ENCODE peak calls at places on chromosomes 7 and 10, in nine cellular contexts. One of them, this sample, is unnamed.

GRCh38 chr7:103487419-103487818 is 41.4 kb upstream of the SLC26A5 start:
- DNase-seq in fibroblast of lung: no peak
- DNase-seq in effector memory CD4-positive, alpha-beta T cell: no peak
- DNase-seq in ovary: no peak
- DNase-seq in stomach: no peak
- DNase-seq in mammary epithelial cell: no peak
- DNase-seq in GM23338: no peak
- DNase-seq in IMR-90: no peak
- DNase-seq in thyroid gland: no peak
- DNase-seq in this sample: no peak

GRCh38 chr7:6385909-6386560 is 61.7 kb downstream of the DAGLB start:
- DNase-seq in mammary epithelial cell: no peak
- DNase-seq in GM23338: no peak
- DNase-seq in fibroblast of lung: no peak
- DNase-seq in thyroid gland: no peak
- DNase-seq in ovary: no peak
- DNase-seq in effector memory CD4-positive, alpha-beta T cell: no peak
- DNase-seq in IMR-90: no peak
- DNase-seq in stomach: no peak
- DNase-seq in this sample: no peak

GRCh38 chr10:118472961-118473675 is 122.3 kb downstream of the PRLHR start:
- DNase-seq in mammary epithelial cell: no peak
- DNase-seq in stomach: no peak
- DNase-seq in thyroid gland: no peak
- DNase-seq in effector memory CD4-positive, alpha-beta T cell: no peak
- DNase-seq in IMR-90: no peak
- DNase-seq in fibroblast of lung: no peak
- DNase-seq in GM23338: no peak
- DNase-seq in ovary: no peak
- DNase-seq in this sample: no peak

GRCh38 chr10:92757066-92757716 is 67.4 kb downstream of the HHEX start:
- DNase-seq in stomach: peak; percentile 70
- DNase-seq in IMR-90: peak; percentile 82
- DNase-seq in mammary epithelial cell: peak; percentile 31
- DNase-seq in thyroid gland: peak; percentile 97
- DNase-seq in ovary: peak; percentile 34
- DNase-seq in effector memory CD4-positive, alpha-beta T cell: no peak
- DNase-seq in fibroblast of lung: peak; percentile 82
- DNase-seq in GM23338: peak; percentile 55
- DNase-seq in this sample: peak; percentile 96

GRCh38 chr7:28790467-28790866 is 167.7 kb downstream of the TRIL start:
- DNase-seq in fibroblast of lung: no peak
- DNase-seq in stomach: no peak
- DNase-seq in mammary epithelial cell: no peak
- DNase-seq in IMR-90: no peak
- DNase-seq in GM23338: no peak
- DNase-seq in ovary: no peak
- DNase-seq in effector memory CD4-positive, alpha-beta T cell: no peak
- DNase-seq in thyroid gland: no peak
- DNase-seq in this sample: no peak

GRCh38 chr10:117497736-117498135 is 44.8 kb upstream of the EMX2 start:
- DNase-seq in stomach: no peak
- DNase-seq in thyroid gland: no peak
- DNase-seq in mammary epithelial cell: no peak
- DNase-seq in fibroblast of lung: no peak
- DNase-seq in GM23338: no peak
- DNase-seq in ovary: no peak
- DNase-seq in effector memory CD4-positive, alpha-beta T cell: no peak
- DNase-seq in IMR-90: no peak
- DNase-seq in this sample: no peak

GRCh38 chr7:43942997-43943701 is 16.9 kb downstream of the UBE2D4 start:
- DNase-seq in GM23338: peak; percentile 52
- DNase-seq in fibroblast of lung: no peak
- DNase-seq in ovary: no peak
- DNase-seq in stomach: peak; percentile 28
- DNase-seq in mammary epithelial cell: peak; percentile 7
- DNase-seq in IMR-90: no peak
- DNase-seq in thyroid gland: no peak
- DNase-seq in effector memory CD4-positive, alpha-beta T cell: no peak
- DNase-seq in this sample: no peak

GRCh38 chr10:79022565-79023488 is 45.9 kb upstream of the ZMIZ1 start:
- DNase-seq in mammary epithelial cell: no peak
- DNase-seq in IMR-90: no peak
- DNase-seq in effector memory CD4-positive, alpha-beta T cell: no peak
- DNase-seq in thyroid gland: peak; percentile 77
- DNase-seq in fibroblast of lung: peak; percentile 67
- DNase-seq in stomach: no peak
- DNase-seq in GM23338: peak; percentile 82
- DNase-seq in ovary: peak; percentile 51
- DNase-seq in this sample: peak; percentile 49

GRCh38 chr7:50679218-50680007 is 103.3 kb downstream of the GRB10 start:
- DNase-seq in mammary epithelial cell: peak; percentile 50
- DNase-seq in IMR-90: peak; percentile 43
- DNase-seq in effector memory CD4-positive, alpha-beta T cell: no peak
- DNase-seq in fibroblast of lung: peak; percentile 27
- DNase-seq in thyroid gland: no peak
- DNase-seq in stomach: no peak
- DNase-seq in ovary: no peak
- DNase-seq in GM23338: peak; percentile 53
- DNase-seq in this sample: no peak

GRCh38 chr7:112452102-112452888 is 2.0 kb downstream of the IFRD1 start:
- DNase-seq in ovary: peak; percentile 35
- DNase-seq in thyroid gland: peak; percentile 47
- DNase-seq in IMR-90: peak; percentile 42
- DNase-seq in stomach: peak; percentile 28
- DNase-seq in GM23338: peak; percentile 50
- DNase-seq in mammary epithelial cell: peak; percentile 36
- DNase-seq in effector memory CD4-positive, alpha-beta T cell: no peak
- DNase-seq in fibroblast of lung: peak; percentile 57
- DNase-seq in this sample: peak; percentile 26
- H3K27ac ChIP-seq in ovary: peak overlapping the region; percentile 99
- H3K27ac ChIP-seq in thyroid gland: peak overlapping the region; percentile 98
- H3K27ac ChIP-seq in IMR-90: peak overlapping the region; percentile 57
- H3K27ac ChIP-seq in stomach: peak overlapping the region; percentile 99
- H3K27ac ChIP-seq in GM23338: no peak overlapping the region
- H3K27ac ChIP-seq in mammary epithelial cell: peak overlapping the region; percentile 81
- H3K27ac ChIP-seq in effector memory CD4-positive, alpha-beta T cell: no peak overlapping the region
- H3K27ac ChIP-seq in fibroblast of lung: peak overlapping the region; percentile 99
- H3K27ac ChIP-seq in this sample: peak overlapping the region; percentile 99

DNA sequence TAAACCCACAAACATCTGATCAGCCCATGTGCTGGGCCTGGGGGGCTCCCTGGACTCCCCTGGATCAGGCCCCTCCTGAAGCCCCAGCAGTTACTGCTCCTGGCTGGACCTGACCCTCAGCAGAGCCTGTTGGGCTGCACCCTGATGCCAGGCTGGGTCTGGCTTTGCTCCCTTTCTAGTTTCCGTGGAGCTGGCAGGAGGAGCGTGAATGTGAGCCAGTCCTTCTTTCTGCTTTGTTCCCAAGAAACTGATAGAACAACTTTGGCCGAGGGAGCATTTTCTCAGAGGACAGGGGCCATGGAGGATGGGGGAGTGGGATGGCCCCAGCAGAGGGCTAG is 128.2 kb downstream of the NEURL1 start:
- DNase-seq in thyroid gland: no peak
- DNase-seq in ovary: no peak
- DNase-seq in stomach: no peak
- DNase-seq in fibroblast of lung: no peak
- DNase-seq in effector memory CD4-positive, alpha-beta T cell: no peak
- DNase-seq in IMR-90: no peak
- DNase-seq in mammary epithelial cell: no peak
- DNase-seq in GM23338: no peak
- DNase-seq in this sample: no peak
- H3K4me1 ChIP-seq in thyroid gland: no peaks in the 10 kb centered on the region
- H3K4me1 ChIP-seq in ovary: peaks cover 26% of the 10 kb centered on the region
- H3K4me1 ChIP-seq in stomach: peaks cover 30% of the 10 kb centered on the region
- H3K4me1 ChIP-seq in fibroblast of lung: peaks cover 42% of the 10 kb centered on the region
- H3K4me1 ChIP-seq in effector memory CD4-positive, alpha-beta T cell: no peaks in the 10 kb centered on the region
- H3K4me1 ChIP-seq in IMR-90: peaks cover 3% of the 10 kb centered on the region
- H3K4me1 ChIP-seq in mammary epithelial cell: no peaks in the 10 kb centered on the region
- H3K4me1 ChIP-seq in GM23338: no peaks in the 10 kb centered on the region
- H3K4me1 ChIP-seq in this sample: peaks cover 34% of the 10 kb centered on the region

DNA sequence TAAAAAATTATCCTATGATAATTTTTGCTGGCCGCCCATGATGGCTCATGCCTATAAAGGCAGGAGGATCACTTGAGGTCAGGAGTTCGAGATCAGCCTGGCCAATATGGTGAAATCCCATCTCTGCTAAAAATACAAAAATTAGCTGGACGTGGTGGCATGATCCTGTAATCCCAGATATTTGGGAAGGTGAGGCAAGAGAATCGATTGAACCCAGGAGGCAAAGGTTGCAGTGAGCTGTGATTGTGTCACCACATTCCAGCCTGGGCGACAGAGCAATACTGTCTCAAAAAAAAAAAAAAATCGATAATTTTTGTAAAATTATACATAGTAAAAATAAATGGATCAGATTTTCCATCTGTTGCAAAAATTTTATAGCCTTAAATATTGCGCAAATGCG is 31.7 kb upstream of the CDK14 start:
- DNase-seq in fibroblast of lung: no peak
- DNase-seq in GM23338: no peak
- DNase-seq in IMR-90: no peak
- DNase-seq in mammary epithelial cell: no peak
- DNase-seq in thyroid gland: no peak
- DNase-seq in effector memory CD4-positive, alpha-beta T cell: no peak
- DNase-seq in stomach: no peak
- DNase-seq in ovary: no peak
- DNase-seq in this sample: no peak
- H3K27ac ChIP-seq in fibroblast of lung: no peak overlapping the region
- H3K27ac ChIP-seq in GM23338: no peak overlapping the region
- H3K27ac ChIP-seq in IMR-90: no peak overlapping the region
- H3K27ac ChIP-seq in mammary epithelial cell: no peak overlapping the region
- H3K27ac ChIP-seq in thyroid gland: no peak overlapping the region
- H3K27ac ChIP-seq in effector memory CD4-positive, alpha-beta T cell: no peak overlapping the region
- H3K27ac ChIP-seq in stomach: no peak overlapping the region
- H3K27ac ChIP-seq in ovary: no peak overlapping the region
- H3K27ac ChIP-seq in this sample: no peak overlapping the region

GRCh38 chr10:25565570-25565969 is 368.5 kb upstream of the MYO3A start:
- DNase-seq in IMR-90: no peak
- DNase-seq in ovary: no peak
- DNase-seq in fibroblast of lung: no peak
- DNase-seq in GM23338: no peak
- DNase-seq in effector memory CD4-positive, alpha-beta T cell: no peak
- DNase-seq in stomach: no peak
- DNase-seq in thyroid gland: no peak
- DNase-seq in mammary epithelial cell: no peak
- DNase-seq in this sample: no peak
- H3K4me1 ChIP-seq in IMR-90: no peaks in the 10 kb centered on the region
- H3K4me1 ChIP-seq in ovary: no peaks in the 10 kb centered on the region
- H3K4me1 ChIP-seq in fibroblast of lung: no peaks in the 10 kb centered on the region
- H3K4me1 ChIP-seq in GM23338: peaks cover 10% of the 10 kb centered on the region
- H3K4me1 ChIP-seq in effector memory CD4-positive, alpha-beta T cell: no peaks in the 10 kb centered on the region
- H3K4me1 ChIP-seq in stomach: no peaks in the 10 kb centered on the region
- H3K4me1 ChIP-seq in thyroid gland: no peaks in the 10 kb centered on the region
- H3K4me1 ChIP-seq in mammary epithelial cell: no peaks in the 10 kb centered on the region
- H3K4me1 ChIP-seq in this sample: no peaks in the 10 kb centered on the region

DNA sequence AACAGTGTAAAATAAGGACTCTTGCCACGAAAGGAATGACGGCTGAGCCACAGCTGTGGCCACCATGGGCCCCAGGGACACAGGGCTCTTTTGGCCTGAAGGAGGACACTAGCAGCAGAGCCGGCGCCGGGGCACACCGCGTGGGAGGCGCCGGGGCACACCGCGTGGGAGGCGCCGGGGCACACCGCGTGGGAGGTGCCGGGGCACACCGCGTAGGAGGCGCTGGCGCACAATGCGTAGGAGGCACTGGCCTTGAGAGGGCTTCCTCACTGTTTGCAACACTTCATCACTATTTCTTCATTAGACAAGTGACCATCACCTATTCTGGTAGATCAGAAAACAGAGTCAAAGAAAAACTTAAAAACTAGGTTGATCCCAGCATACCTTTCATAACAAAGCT is 23.4 kb downstream of the ESYT2 start:
- DNase-seq in stomach: no peak
- DNase-seq in mammary epithelial cell: no peak
- DNase-seq in ovary: no peak
- DNase-seq in effector memory CD4-positive, alpha-beta T cell: no peak
- DNase-seq in thyroid gland: no peak
- DNase-seq in IMR-90: no peak
- DNase-seq in GM23338: peak; percentile 83
- DNase-seq in fibroblast of lung: no peak
- DNase-seq in this sample: no peak
- H3K27ac ChIP-seq in stomach: no peak overlapping the region
- H3K27ac ChIP-seq in mammary epithelial cell: no peak overlapping the region
- H3K27ac ChIP-seq in ovary: no peak overlapping the region
- H3K27ac ChIP-seq in effector memory CD4-positive, alpha-beta T cell: no peak overlapping the region
- H3K27ac ChIP-seq in thyroid gland: no peak overlapping the region
- H3K27ac ChIP-seq in IMR-90: no peak overlapping the region
- H3K27ac ChIP-seq in GM23338: no peak overlapping the region
- H3K27ac ChIP-seq in fibroblast of lung: no peak overlapping the region
- H3K27ac ChIP-seq in this sample: no peak overlapping the region

GRCh38 chr10:110016957-110017514 is 9.3 kb downstream of the ADD3 start:
- DNase-seq in ovary: no peak
- DNase-seq in fibroblast of lung: no peak
- DNase-seq in thyroid gland: no peak
- DNase-seq in GM23338: no peak
- DNase-seq in IMR-90: no peak
- DNase-seq in effector memory CD4-positive, alpha-beta T cell: no peak
- DNase-seq in stomach: no peak
- DNase-seq in mammary epithelial cell: no peak
- DNase-seq in this sample: no peak
- H3K4me1 ChIP-seq in ovary: peaks cover 8% of the 10 kb centered on the region
- H3K4me1 ChIP-seq in fibroblast of lung: peaks cover 3% of the 10 kb centered on the region
- H3K4me1 ChIP-seq in thyroid gland: peaks cover 27% of the 10 kb centered on the region
- H3K4me1 ChIP-seq in GM23338: peaks cover 40% of the 10 kb centered on the region
- H3K4me1 ChIP-seq in IMR-90: peaks cover 5% of the 10 kb centered on the region
- H3K4me1 ChIP-seq in effector memory CD4-positive, alpha-beta T cell: peaks cover 40% of the 10 kb centered on the region
- H3K4me1 ChIP-seq in stomach: no peaks in the 10 kb centered on the region
- H3K4me1 ChIP-seq in mammary epithelial cell: peaks cover 12% of the 10 kb centered on the region
- H3K4me1 ChIP-seq in this sample: peaks cover 39% of the 10 kb centered on the region

DNA sequence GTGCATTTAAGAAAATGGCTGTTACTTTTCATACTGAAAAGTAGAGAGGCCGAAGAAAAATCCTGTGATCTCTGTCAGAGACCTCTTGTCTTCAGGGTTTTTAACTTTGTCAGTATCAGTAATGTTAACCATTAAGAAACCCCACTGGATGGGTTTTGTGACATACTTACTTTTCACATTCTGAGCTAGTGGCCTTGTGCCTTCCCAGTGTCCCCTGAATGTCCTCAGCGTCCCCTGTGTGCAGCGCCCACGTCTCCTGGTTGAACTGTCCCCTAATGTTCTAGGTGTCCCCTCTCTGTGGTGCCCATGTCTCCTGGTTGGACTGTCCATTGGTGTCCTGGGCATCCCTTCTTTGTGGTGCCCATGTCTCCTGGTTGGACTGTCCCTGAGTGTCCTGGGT is 9.6 kb downstream of the DYNC2I1 start:
- DNase-seq in GM23338: no peak
- DNase-seq in stomach: no peak
- DNase-seq in thyroid gland: no peak
- DNase-seq in fibroblast of lung: no peak
- DNase-seq in effector memory CD4-positive, alpha-beta T cell: no peak
- DNase-seq in ovary: no peak
- DNase-seq in IMR-90: no peak
- DNase-seq in mammary epithelial cell: no peak
- DNase-seq in this sample: no peak
- H3K27ac ChIP-seq in GM23338: no peak overlapping the region
- H3K27ac ChIP-seq in stomach: no peak overlapping the region
- H3K27ac ChIP-seq in thyroid gland: no peak overlapping the region
- H3K27ac ChIP-seq in fibroblast of lung: no peak overlapping the region
- H3K27ac ChIP-seq in effector memory CD4-positive, alpha-beta T cell: no peak overlapping the region
- H3K27ac ChIP-seq in ovary: no peak overlapping the region
- H3K27ac ChIP-seq in IMR-90: no peak overlapping the region
- H3K27ac ChIP-seq in mammary epithelial cell: no peak overlapping the region
- H3K27ac ChIP-seq in this sample: no peak overlapping the region

GRCh38 chr10:71637305-71637704 is 82.3 kb downstream of the C10orf105 start:
- DNase-seq in thyroid gland: no peak
- DNase-seq in ovary: no peak
- DNase-seq in effector memory CD4-positive, alpha-beta T cell: no peak
- DNase-seq in IMR-90: no peak
- DNase-seq in stomach: no peak
- DNase-seq in GM23338: no peak
- DNase-seq in fibroblast of lung: no peak
- DNase-seq in mammary epithelial cell: no peak
- DNase-seq in this sample: no peak
- H3K4me1 ChIP-seq in thyroid gland: peaks cover 7% of the 10 kb centered on the region
- H3K4me1 ChIP-seq in ovary: peaks cover 4% of the 10 kb centered on the region
- H3K4me1 ChIP-seq in effector memory CD4-positive, alpha-beta T cell: no peaks in the 10 kb centered on the region
- H3K4me1 ChIP-seq in IMR-90: no peaks in the 10 kb centered on the region
- H3K4me1 ChIP-seq in stomach: peaks cover 16% of the 10 kb centered on the region
- H3K4me1 ChIP-seq in GM23338: peaks cover 57% of the 10 kb centered on the region
- H3K4me1 ChIP-seq in fibroblast of lung: no peaks in the 10 kb centered on the region
- H3K4me1 ChIP-seq in mammary epithelial cell: no peaks in the 10 kb centered on the region
- H3K4me1 ChIP-seq in this sample: no peaks in the 10 kb centered on the region